ENCODE peak calls at places on chromosomes 12 and 14, in ten cellular contexts. U is AG09309, B is HCT116, P is astrocyte of the spinal cord, J is mesothelial cell of epicardium, S is astrocyte, E is A549, C is kidney epithelial cell, T is A673, X is lower leg skin. F is an unnamed sample.

GRCh38 chr12:52332381-52332780 is 11.2 kb upstream of the KRT83 start:
- DNase-seq in B (no peak), P (no peak), T (no peak), X (no peak), U (no peak), E (no peak), J (no peak), S (no peak), C (no peak), F (no peak)

GRCh38 chr12:22287776-22288621 is 46.5 kb downstream of the ST8SIA1 start:
- DNase-seq in P (peak; percentile 64), J (no peak), B (no peak), U (no peak), S (peak; percentile 87), X (no peak), E (no peak), C (no peak), T (no peak), F (no peak)

GRCh38 chr14:64610049-64610746 is 60.4 kb downstream of the PPP1R36 start:
- DNase-seq in C (no peak), U (no peak), X (no peak), E (no peak), P (no peak), B (no peak), T (no peak), S (no peak), J (no peak), F (no peak)

GRCh38 chr14:95046711-95047681 is 110.3 kb downstream of the DICER1 start:
- DNase-seq in T (no peak), C (no peak), E (no peak), S (no peak), J (no peak), B (no peak), P (no peak), X (peak; percentile 84), U (no peak), F (no peak)

GRCh38 chr12:31325524-31325875 is 450 bp downstream of the SINHCAF start:
- DNase-seq in X (peak; percentile 87), C (no peak), P (no peak), U (no peak), T (peak; percentile 22), S (no peak), B (no peak), E (peak; percentile 19), J (no peak), F (no peak)

GRCh38 chr12:57605308-57606015 is 838 bp downstream of the DTX3 start:
- DNase-seq in P (no peak), U (no peak), J (no peak), T (peak; percentile 35), X (no peak), C (no peak), S (no peak), B (no peak), E (no peak), F (no peak)

GRCh38 chr14:100339757-100340453 is 16.8 kb downstream of the SLC25A47 start:
- DNase-seq in C (no peak), J (no peak), B (no peak), U (no peak), E (no peak), S (no peak), T (no peak), X (peak; percentile 53), P (no peak), F (no peak)

GRCh38 chr14:76346391-76347160 is 29.4 kb upstream of the ESRRB start:
- DNase-seq in S (no peak), U (no peak), C (no peak), T (no peak), B (no peak), E (no peak), J (no peak), P (no peak), X (no peak), F (no peak)

GRCh38 chr12:75944097-75944904 is 87.3 kb downstream of the PHLDA1 start:
- DNase-seq in J (no peak), P (peak; percentile 93), B (peak; percentile 84), E (peak; percentile 94), S (peak; percentile 96), U (peak; percentile 76), C (peak; percentile 89), T (peak; percentile 91), X (no peak), F (peak; percentile 79)

GRCh38 chr12:118495296-118495695 is 118.9 kb downstream of the SUDS3 start:
- DNase-seq in P (no peak), U (no peak), T (no peak), X (no peak), J (no peak), C (no peak), S (no peak), E (no peak), B (no peak), F (no peak)

GRCh38 chr14:45120109-45120508 is 14.2 kb downstream of the FKBP3 start:
- DNase-seq in T (no peak), J (no peak), U (no peak), P (no peak), C (no peak), B (no peak), E (no peak), S (no peak), X (no peak), F (no peak)

GRCh38 chr12:43776498-43776897 is 17.7 kb downstream of the IRAK4 start:
- DNase-seq in U (no peak), P (peak; percentile 32), T (peak; percentile 61), E (peak; percentile 56), B (peak; percentile 16), X (no peak), C (no peak), J (no peak), S (no peak), F (no peak)

GRCh38 chr14:53355581-53356112 is 202.5 kb upstream of the DDHD1 start:
- DNase-seq in B (peak; percentile 39), P (peak; percentile 96), U (peak; percentile 54), S (peak; percentile 87), X (no peak), J (no peak), E (peak; percentile 40), C (peak; percentile 45), T (peak; percentile 80), F (no peak)

GRCh38 chr12:91043408-91043807 is 14.4 kb downstream of the KERA start:
- DNase-seq in P (no peak), U (no peak), X (no peak), S (no peak), C (no peak), J (no peak), B (no peak), E (no peak), T (no peak), F (no peak)

GRCh38 chr12:6958609-6959375 is 7.6 kb downstream of the PTPN6 start:
- DNase-seq in U (no peak), P (no peak), T (no peak), C (no peak), B (no peak), S (no peak), E (no peak), X (no peak), J (no peak), F (no peak)

GRCh38 chr12:120366884-120367251 is 2.1 kb downstream of the MSI1 start:
- DNase-seq in U (no peak), E (no peak), S (no peak), T (no peak), P (no peak), X (no peak), C (no peak), J (no peak), B (no peak), F (no peak)

GRCh38 chr14:101056446-101056845 is 152.9 kb upstream of the RTL1 start:
- DNase-seq in B (no peak), T (no peak), E (no peak), P (no peak), S (no peak), J (no peak), X (no peak), C (no peak), U (no peak), F (no peak)

DNA sequence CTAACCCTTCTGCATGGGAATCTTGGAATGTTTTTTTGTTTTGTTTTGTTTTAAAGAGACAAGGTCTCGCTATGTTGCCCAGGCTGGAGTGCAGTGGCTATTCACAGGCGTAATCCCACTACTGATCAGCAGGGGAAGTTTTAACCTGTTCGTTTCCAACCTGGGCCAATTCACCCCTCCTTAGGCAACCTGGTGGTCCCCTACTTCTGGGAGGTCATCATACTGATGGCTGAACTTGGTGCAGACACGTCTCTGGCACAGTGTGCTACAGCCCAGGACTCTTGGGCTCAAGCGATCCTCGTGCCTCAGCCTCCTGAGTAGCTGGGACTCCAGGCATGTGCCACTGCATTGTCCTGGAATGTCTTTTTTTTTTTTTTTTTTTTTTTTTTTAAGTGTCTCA is 48.9 kb upstream of the ISM2 start:
- DNase-seq in X (no peak), J (no peak), E (no peak), B (no peak), P (no peak), C (no peak), U (no peak), T (no peak), S (no peak), F (no peak)
- TF ChIP-seq CTCF in X (no peak), J (no peak), E (no peak), B (peak; percentile 49), P (no peak), C (no peak), U (peak; percentile 13), T (peak; percentile 37), S (no peak), F (peak; percentile 19)

GRCh38 chr12:2111816-2112215 is 59.0 kb downstream of the CACNA1C start:
- DNase-seq in S (no peak), E (no peak), T (no peak), B (no peak), P (no peak), C (no peak), X (no peak), U (no peak), J (no peak), F (no peak)
- TF ChIP-seq CTCF in S (no peak), E (no peak), T (no peak), B (no peak), P (no peak), C (no peak), X (no peak), U (no peak), J (no peak), F (no peak)

DNA sequence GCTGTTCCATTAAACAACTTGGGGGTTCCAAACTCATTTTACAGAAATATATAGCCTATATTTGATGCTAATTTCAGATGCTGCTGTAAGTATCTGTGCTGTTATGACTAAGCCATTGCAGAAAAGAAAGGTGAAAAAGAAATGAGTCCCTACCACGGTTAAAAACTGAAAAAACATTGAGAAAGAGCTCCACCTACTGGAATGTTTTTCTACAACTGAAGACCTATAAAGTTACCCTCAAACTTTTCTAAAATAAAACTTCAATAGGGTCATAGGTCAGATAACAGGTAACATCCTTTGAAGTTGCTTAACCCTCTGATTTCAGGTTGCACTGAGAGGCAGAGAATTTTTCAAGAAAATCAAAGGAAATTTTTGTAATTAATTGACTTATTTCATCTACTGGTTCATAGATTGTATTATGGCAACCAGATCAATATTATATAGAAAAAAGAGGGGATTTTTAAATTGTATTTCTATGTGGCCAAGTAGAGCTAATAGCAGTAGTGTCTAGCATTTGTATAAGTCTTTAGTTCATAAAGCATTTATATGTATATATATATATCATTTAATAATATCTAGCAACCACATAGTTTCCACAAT is 279.9 kb downstream of the RPS29 start:
- DNase-seq in B (peak; percentile 18), C (no peak), S (peak; percentile 4), J (no peak), U (no peak), E (peak; percentile 6), P (peak; percentile 16), T (peak; percentile 42), X (no peak), F (no peak)
- TF ChIP-seq CTCF in B (peak; percentile 65), C (peak; percentile 44), S (peak; percentile 41), J (peak; percentile 76), U (no peak), E (peak; percentile 50), P (peak; percentile 35), T (peak; percentile 62), X (no peak), F (peak; percentile 59)

GRCh38 chr14:36942522-36943245 is 229.7 kb downstream of the SLC25A21 start:
- DNase-seq in U (no peak), X (no peak), T (no peak), C (no peak), B (no peak), P (peak; percentile 5), J (no peak), E (peak; percentile 14), S (peak; percentile 46), F (no peak)
- TF ChIP-seq CTCF in U (no peak), X (no peak), T (no peak), C (no peak), B (no peak), P (no peak), J (peak; percentile 49), E (no peak), S (no peak), F (no peak)

F was measured in retinal pigment epithelial cell.